ENCODE peak calls at places on chromosomes 11 and 22, in six cellular contexts. O, F, T, Z, V and X are unnamed samples.

GRCh38 chr11:19742595-19743292 is 30.1 kb downstream of the NAV2 start:
- DNase-seq in V (no peak), F (peak; percentile 87), O (peak; percentile 78), Z (peak; percentile 80), T (peak; percentile 59), X (peak; percentile 56)

GRCh38 chr11:87421422-87421821 is 383.7 kb downstream of the TMEM135 start:
- DNase-seq in O (peak; percentile 76), Z (peak; percentile 91), T (peak; percentile 51), V (peak; percentile 49), F (peak; percentile 94), X (peak; percentile 64)

GRCh38 chr11:36480833-36481232 is 29.2 kb downstream of the TRAF6 start:
- DNase-seq in F (no peak), T (no peak), Z (no peak), V (no peak), O (no peak), X (no peak)

GRCh38 chr11:134559617-134559992 is 147.6 kb upstream of the B3GAT1 start:
- DNase-seq in Z (no peak), F (no peak), T (no peak), O (no peak), V (no peak), X (no peak)

GRCh38 chr11:15742626-15743243 is 613.6 kb downstream of the SOX6 start:
- DNase-seq in T (no peak), F (peak; percentile 20), O (no peak), Z (no peak), V (no peak), X (no peak)

GRCh38 chr11:6926208-6927029 is at the start of gene ZNF215:
- DNase-seq in T (peak; percentile 78), Z (peak; percentile 19), O (peak; percentile 95), V (peak; percentile 42), F (peak; percentile 84), X (peak; percentile 57)

GRCh38 chr11:102513869-102514268 is 16.7 kb downstream of the MMP7 start:
- DNase-seq in T (no peak), V (no peak), Z (peak; percentile 69), F (peak; percentile 69), O (no peak), X (no peak)

GRCh38 chr22:45163074-45163416 is 680 bp upstream of the NUP50 start:
- DNase-seq in Z (no peak), T (no peak), F (peak; percentile 56), O (peak; percentile 41), V (no peak), X (no peak)

GRCh38 chr22:38338772-38339379 is 21.6 kb upstream of the CSNK1E start:
- DNase-seq in O (no peak), Z (no peak), F (peak; percentile 60), V (no peak), T (no peak), X (no peak)

GRCh38 chr22:44026630-44027511 is 2.8 kb downstream of the PARVB start:
- DNase-seq in T (peak; percentile 92), O (peak; percentile 96), Z (peak; percentile 72), V (no peak), F (peak; percentile 50), X (no peak)

GRCh38 chr11:11605181-11605580 is 16.6 kb downstream of the GALNT18 start:
- DNase-seq in Z (no peak), T (no peak), V (no peak), O (no peak), F (no peak), X (no peak)

GRCh38 chr11:133977067-133977681 is 20.4 kb upstream of the IGSF9B start:
- DNase-seq in V (no peak), O (peak; percentile 78), T (peak; percentile 62), F (no peak), Z (no peak), X (no peak)

GRCh38 chr11:47616726-47617416 is 22.7 kb upstream of the C1QTNF4 start:
- DNase-seq in Z (peak; percentile 83), F (peak; percentile 94), O (peak; percentile 53), T (no peak), V (no peak), X (peak; percentile 71)

GRCh38 chr11:13669544-13670488 is 1.3 kb downstream of the FAR1 start:
- DNase-seq in F (peak; percentile 30), T (no peak), O (no peak), V (no peak), Z (no peak), X (no peak)

GRCh38 chr11:67282155-67282875 is 6.8 kb upstream of the ANKRD13D start:
- DNase-seq in V (no peak), O (no peak), F (no peak), Z (no peak), T (no peak), X (no peak)

GRCh38 chr11:86736303-86737143 is 63.8 kb upstream of the PRSS23 start:
- DNase-seq in V (no peak), F (no peak), O (no peak), T (no peak), Z (no peak), X (no peak)

GRCh38 chr22:34880667-34881066 is 185.3 kb upstream of the ISX start:
- DNase-seq in V (no peak), F (no peak), Z (no peak), T (no peak), O (no peak), X (no peak)

GRCh38 chr11:128894685-128895084 is 3.5 kb downstream of the KCNJ5 start:
- DNase-seq in O (no peak), V (no peak), T (no peak), F (no peak), Z (no peak), X (no peak)

GRCh38 chr11:79413258-79413657 is 27.6 kb downstream of the TENM4 start:
- DNase-seq in F (peak; percentile 95), Z (peak; percentile 88), V (peak; percentile 56), O (no peak), T (no peak), X (peak; percentile 72)

GRCh38 chr11:71473793-71474080 is 20.7 kb downstream of the NADSYN1 start:
- DNase-seq in F (no peak), V (no peak), T (no peak), Z (no peak), O (no peak), X (no peak)

GRCh38 chr22:20431520-20432237 is 5.9 kb downstream of the SCARF2 start:
- DNase-seq in Z (no peak), O (no peak), T (peak; percentile 49), V (no peak), F (no peak), X (no peak)

GRCh38 chr11:12377824-12378593 is 638 bp downstream of the PARVA start:
- DNase-seq in O (no peak), Z (peak; percentile 52), F (peak; percentile 60), V (no peak), T (no peak), X (no peak)

GRCh38 chr11:29019960-29020683 is 911.9 kb downstream of the METTL15 start:
- DNase-seq in Z (no peak), F (peak; percentile 81), V (no peak), T (no peak), O (no peak), X (no peak)
- TF ChIP-seq CTCF in Z (no peak), F (peak; percentile 85), V (peak; percentile 58), T (no peak), O (no peak), X (peak; percentile 22)

GRCh38 chr11:2076441-2076840 is 62.7 kb downstream of the IGF2 start:
- DNase-seq in V (no peak), O (no peak), T (no peak), F (no peak), Z (no peak), X (no peak)

GRCh38 chr11:2071748-2072385 is 67.3 kb downstream of the IGF2 start:
- DNase-seq in O (no peak), V (no peak), F (peak; percentile 72), T (no peak), Z (no peak), X (no peak)

GRCh38 chr11:2072551-2073261 is 66.5 kb downstream of the IGF2 start:
- DNase-seq in T (no peak), O (no peak), V (no peak), Z (no peak), F (peak; percentile 83), X (no peak)

GRCh38 chr11:2077061-2077802 is 62.0 kb downstream of the IGF2 start:
- DNase-seq in F (peak; percentile 61), O (no peak), T (no peak), Z (no peak), V (peak; percentile 53), X (no peak)

DNA sequence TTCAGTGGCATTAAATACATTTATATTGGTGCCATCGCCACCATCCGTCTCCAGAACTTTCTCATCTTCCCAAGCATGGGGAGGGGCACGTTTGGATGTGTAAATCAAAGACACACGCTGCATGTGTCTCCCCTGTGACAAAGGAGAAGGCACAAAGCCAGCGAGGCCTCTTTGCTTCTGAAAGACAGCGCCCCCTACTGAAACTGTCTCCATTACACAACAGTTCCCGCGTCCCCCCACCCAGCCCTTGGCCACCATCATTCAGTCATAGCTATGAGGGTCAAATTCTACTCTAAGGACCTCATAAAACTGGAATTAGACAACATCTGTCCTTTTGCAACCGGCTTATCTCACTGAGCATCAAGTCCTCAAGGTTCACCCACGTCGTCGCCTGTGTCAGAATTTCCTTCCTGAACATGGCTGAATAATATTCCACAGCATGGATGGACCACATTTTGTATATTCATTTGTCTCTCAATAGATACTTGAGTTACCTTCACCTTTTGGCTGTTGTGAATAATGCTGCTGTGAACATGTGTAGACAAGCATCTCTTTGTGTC is 64.8 kb downstream of the IGF2 start:
- DNase-seq in O (no peak), F (no peak), V (no peak), Z (no peak), T (no peak), X (no peak)
- TF ChIP-seq CTCF in O (peak; percentile 19), F (peak; percentile 34), V (peak; percentile 21), Z (no peak), T (peak; percentile 23), X (no peak)

DNA sequence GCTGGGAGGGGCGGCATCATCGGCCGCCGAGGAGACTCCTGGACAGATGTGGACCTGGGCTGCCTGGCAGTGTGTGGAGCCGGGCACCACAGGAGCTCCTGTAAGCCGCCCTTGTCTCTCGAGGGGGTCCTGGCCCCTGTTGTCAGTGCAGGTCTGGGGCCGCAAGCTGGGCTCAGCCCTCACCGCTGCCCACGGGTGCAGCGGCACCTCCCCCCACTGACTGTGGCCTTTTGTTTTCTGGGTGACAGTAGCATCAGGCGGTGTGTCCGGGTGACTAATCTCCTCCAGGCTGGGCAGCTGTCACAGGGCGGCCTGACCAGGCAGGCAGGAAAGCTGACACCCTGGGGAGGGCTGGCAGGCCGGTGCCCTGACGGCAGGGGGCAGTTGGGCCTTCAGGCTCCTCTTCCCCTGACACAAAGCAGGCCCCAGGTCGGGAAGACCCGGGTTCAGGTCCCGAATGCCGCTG is 16.2 kb downstream of the DGKZ start:
- DNase-seq in F (no peak), T (no peak), Z (no peak), O (no peak), V (peak; percentile 45), X (no peak)
- TF ChIP-seq CTCF in F (no peak), T (no peak), Z (no peak), O (no peak), V (peak; percentile 43), X (no peak)

DNA sequence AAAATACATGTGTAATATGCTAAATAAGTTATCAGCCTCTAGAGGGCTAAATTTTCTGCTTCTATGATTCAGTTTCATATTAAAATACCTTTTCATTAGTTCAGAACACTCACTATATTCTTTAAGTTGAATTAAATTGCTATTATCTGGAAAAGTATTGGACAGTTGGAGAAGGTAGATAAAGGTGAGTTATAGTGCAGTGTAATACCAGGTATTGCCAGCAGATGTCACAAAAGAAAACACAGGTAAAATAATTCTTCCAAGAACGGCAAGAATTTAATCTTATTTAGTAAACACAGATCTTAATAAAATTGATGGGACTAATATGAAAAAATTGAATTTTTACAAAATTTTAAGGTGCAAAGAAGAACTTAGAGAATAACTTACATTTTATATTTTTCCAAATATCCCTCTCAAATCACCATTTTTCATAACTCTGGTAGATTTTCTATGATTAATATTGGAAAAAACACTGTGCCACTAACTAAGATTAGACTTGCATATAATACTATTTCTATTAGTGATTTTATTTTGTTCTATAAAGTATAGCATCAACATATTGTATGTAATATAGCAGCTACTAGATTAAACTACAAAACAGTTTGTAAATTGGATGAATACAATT is 1.7 kb upstream of the LRRC4C start:
- DNase-seq in T (peak; percentile 8), O (peak; percentile 27), V (no peak), Z (peak; percentile 7), F (peak; percentile 24), X (no peak)
- TF ChIP-seq CTCF in T (peak; percentile 28), O (peak; percentile 51), V (peak; percentile 54), Z (peak; percentile 39), F (peak; percentile 55), X (peak; percentile 22)